ENCODE peak calls at places on chromosomes 11 and 22, in four cellular contexts. F is GM12878, G is WTC11, R is K562. A is an unnamed sample.
A peak's percentile ranks its signal among the peaks of the same experiment; 100 is the strongest.

GRCh38 chr11:123616505-123617198 is 37.8 kb downstream of the SCN3B start:
- DNase-seq in F (no peak), G (no peak), R (no peak), A (no peak)

GRCh38 chr22:37650463-37651136 is 7.9 kb upstream of the PDXP start:
- DNase-seq in F (no peak), G (no peak), R (no peak), A (no peak)

GRCh38 chr11:116331381-116331780 is 441.4 kb downstream of the BUD13 start:
- DNase-seq in F (no peak), G (no peak), R (no peak), A (no peak)

GRCh38 chr11:123206671-123207421 is 11.8 kb upstream of the CLMP start:
- DNase-seq in F (no peak), G (peak; percentile 52), R (no peak), A (no peak)

GRCh38 chr22:34330432-34330831 is 410.2 kb upstream of the LARGE1 start:
- DNase-seq in F (no peak), G (no peak), R (no peak), A (no peak)

GRCh38 chr22:41487037-41487963 is 18.4 kb downstream of the ACO2 start:
- DNase-seq in F (no peak), G (no peak), R (no peak), A (no peak)

GRCh38 chr22:44698531-44699421 is 3.2 kb upstream of the PRR5 start:
- DNase-seq in F (no peak), G (no peak), R (no peak), A (no peak)

GRCh38 chr11:125072210-125072960 is 9.3 kb downstream of the SLC37A2 start:
- DNase-seq in F (peak; percentile 91), G (no peak), R (no peak), A (peak; percentile 45)

GRCh38 chr11:77418981-77419592 is 54.8 kb downstream of the PAK1 start:
- DNase-seq in F (no peak), G (no peak), R (no peak), A (no peak)

GRCh38 chr22:49576241-49577141 is 251.2 kb downstream of the BRD1 start:
- DNase-seq in F (no peak), G (no peak), R (no peak), A (no peak)

DNA sequence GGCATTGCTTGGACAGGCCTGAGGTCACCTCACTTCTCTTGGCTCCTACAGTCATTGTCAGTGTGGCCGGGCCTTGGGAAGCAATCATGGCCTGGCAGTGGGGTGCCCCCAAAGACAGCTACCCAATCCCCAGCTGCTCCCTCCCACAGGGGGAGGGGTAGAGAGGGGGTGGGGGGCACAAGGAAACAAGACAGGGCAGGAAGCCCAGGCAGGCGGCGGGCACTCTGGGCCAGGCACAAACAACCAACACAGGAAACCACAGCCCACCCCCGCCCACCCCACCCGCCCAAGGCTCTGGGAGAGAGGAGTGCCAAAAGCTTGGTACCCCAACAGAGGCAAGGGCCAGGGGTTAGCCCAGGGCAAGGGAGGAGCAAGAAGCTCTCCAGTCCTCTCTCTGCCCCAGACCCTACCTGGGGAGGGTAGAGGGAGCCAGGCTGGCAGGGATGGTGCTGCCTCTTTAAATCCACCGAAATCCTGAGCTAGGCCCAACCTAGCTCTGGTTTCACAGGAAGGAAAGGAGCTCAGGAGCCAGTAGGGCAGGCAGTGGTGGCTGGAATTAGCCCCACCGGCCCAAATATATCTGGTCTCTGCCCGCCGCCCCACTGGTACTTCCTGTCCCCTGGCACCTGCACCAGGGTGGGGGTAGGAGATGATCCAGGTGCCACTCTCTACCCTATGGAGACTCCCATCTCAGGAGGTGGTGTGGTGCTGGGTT is 12.2 kb downstream of the BCL9L start:
- DNase-seq in F (no peak), G (no peak), R (no peak), A (no peak)
- TF ChIP-seq ETV6 in F (no peak), G (no peak), R (no peak), A (no peak)

DNA sequence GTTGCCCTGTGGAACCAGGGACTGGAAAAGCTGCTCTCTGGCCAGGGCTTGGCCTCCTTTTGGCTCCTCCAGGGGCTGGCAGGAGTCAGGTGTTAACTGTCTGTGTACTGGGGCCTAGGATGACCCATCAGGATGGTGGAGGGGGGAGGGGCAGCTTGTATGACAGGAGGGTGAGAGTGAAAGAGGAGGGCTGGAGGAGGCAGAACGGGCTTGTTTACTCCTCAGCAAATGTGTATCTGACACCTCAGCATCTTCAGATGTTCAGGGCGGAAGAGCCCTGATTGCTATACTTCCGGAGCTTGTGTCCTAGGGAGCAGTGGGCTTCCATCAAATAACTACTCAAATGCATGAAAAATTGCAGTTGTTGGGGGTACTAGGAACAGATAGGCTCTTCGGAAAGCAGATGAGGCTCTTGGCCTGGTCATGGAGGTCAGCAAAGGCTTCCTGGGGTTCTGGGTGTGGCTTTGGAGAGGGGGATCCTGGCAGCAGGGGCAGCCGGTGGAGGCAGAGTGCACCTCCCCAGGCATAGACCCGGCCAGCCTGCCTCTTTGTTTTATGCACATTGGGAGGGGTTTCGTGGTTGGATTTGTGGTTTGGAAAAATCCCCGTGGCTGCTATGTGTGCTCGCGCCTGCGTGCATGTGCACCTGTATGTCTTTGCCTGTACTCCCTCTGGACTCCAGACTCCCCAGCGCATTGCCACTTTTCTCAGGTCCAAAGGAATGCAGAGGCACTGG is 31.2 kb downstream of the CD82 start:
- DNase-seq in F (peak; percentile 84), G (no peak), R (no peak), A (no peak)
- TF ChIP-seq TCF7 in F (no peak), G (no peak), R (no peak), A (no peak)

GRCh38 chr11:109864834-109865557 is 228.2 kb upstream of the ZC3H12C start:
- DNase-seq in F (no peak), G (no peak), R (no peak), A (no peak)
- TF ChIP-seq ETV6 in F (no peak), G (no peak), R (no peak), A (no peak)

DNA sequence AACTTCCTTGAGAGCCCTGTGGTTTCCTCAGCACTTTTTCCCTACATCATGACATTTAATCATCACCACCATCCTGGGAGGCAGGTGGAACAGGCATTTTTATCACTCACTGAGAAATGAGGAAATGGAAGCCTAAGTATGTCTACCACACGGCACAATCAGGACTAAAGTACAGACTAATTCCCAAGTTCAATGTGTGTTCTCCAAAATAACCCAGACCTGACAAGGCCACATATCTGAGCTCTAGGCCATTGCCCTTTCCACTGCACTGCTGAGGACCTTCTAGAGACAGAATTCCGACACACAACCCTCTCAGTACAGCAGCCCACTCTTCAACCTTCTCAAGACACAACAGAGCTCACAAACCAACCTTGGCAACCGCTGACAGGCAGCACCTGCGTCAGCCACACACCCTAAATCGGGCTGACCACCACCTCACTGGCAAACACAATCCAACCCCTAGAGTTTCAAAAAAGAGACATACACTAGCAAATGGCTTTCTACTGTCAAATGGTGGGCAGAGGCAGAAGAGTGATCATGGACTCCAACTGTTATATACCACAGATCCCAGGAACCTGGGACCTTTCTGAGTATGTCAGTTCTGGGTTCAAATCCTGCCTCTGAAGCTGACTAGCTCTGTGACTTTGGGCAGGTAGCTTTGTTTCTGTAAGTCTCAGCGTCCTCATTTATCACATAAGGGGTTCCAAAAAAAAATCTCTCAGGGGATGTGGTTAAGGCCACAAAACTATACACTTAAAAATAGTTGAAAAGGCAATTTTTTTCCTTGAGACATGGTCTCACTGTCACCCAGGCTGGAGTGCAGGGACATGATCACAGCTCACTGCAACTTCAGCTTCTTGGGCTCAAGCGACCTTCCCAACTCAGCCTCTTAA is 16.3 kb downstream of the SMCO4 start:
- DNase-seq in F (no peak), G (no peak), R (no peak), A (peak; percentile 32)
- TF ChIP-seq TCF7 in F (no peak), G (no peak), R (no peak), A (no peak)

DNA sequence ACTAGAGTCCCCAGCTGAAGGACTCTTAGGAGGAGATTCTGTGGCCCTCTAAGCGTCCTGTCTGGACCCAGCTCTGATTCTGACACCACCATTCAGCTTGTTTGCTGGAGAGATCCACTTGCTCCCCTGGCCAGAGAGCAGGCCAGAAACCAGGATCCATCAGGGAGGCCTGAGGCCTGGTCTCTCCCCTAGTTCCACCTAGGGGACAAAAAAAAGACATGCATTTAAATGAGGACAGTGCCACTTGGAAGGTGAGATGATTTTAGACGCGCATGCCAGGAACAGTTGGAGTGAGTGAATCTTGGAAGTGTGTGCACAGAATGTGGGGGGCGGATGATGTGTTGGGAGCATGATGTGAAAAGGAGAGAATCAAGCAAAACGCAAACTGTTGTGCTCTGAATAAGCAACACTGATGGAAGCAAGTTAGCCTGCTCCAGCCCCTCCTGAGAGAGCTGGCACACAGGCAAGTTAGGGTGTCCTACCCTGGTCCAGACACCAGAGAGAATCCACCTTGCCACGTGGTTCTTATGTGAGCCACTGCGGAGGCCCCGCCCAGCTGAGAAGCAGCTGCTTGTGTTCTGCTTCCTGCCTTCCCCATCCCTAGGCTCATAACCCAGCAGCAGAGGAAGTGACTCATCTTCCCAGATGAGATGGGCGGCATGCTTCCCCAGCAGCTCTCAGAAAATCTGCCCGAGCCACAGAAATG is 8.0 kb upstream of the SLCO2B1 start:
- DNase-seq in F (peak; percentile 55), G (no peak), R (peak; percentile 91), A (peak; percentile 72)
- TF ChIP-seq ETV6 in F (no peak), G (no peak), R (no peak), A (no peak)